ENCODE peak calls at places on chromosomes 7 and 10, in ten cellular contexts. P is anterior cingulate cortex; I is naive thymus-derived CD8-positive, alpha-beta T cell; R is stimulated activated CD4-positive, alpha-beta T cell treated with anti-CD3 and anti-CD28 coated beads, Interleukin-2, amount 100 ng/mL, for 48 hours; Z is chondrocyte; Y is AML-193; B is left ventricle myocardium superior; Q is NCI-H1436 treated with DMSO at 0.1 percent for 48 hours; V is activated naive CD8-positive, alpha-beta T cell treated with anti-CD3 and anti-CD28 coated beads, Interleukin-2, amount 10 ng/mL, durations not matched to agents 7 days and 5 days; W is caudate nucleus. F is an unnamed sample.

GRCh38 chr7:94675356-94675755 is 19.4 kb upstream of the SGCE start:
- DNase-seq in P (no peak), I (no peak), R (no peak), Z (no peak), Y (no peak), B (no peak), Q (no peak), V (no peak), W (no peak), F (no peak)

GRCh38 chr10:102856758-102857424 is 2.8 kb downstream of the BORCS7 start:
- DNase-seq in P (no peak), I (no peak), R (no peak), Z (no peak), Y (no peak), B (no peak), Q (no peak), V (no peak), W (no peak), F (no peak)

GRCh38 chr10:83764681-83765080 is 374.6 kb upstream of the GHITM start:
- DNase-seq in P (no peak), I (no peak), R (no peak), Z (no peak), Y (no peak), B (no peak), Q (no peak), V (no peak), W (no peak), F (no peak)

GRCh38 chr7:151780626-151781025 is 96.3 kb downstream of the PRKAG2 start:
- DNase-seq in P (no peak), I (no peak), R (no peak), Z (peak), Y (no peak), B (no peak), Q (no peak), V (no peak), W (no peak), F (no peak)

GRCh38 chr7:149084407-149084806 is 6.1 kb downstream of the ZNF786 start:
- DNase-seq in P (no peak), I (no peak), R (no peak), Z (no peak), Y (no peak), B (no peak), Q (no peak), V (no peak), W (no peak), F (no peak)

GRCh38 chr7:47579458-47579857 is 2.5 kb downstream of the TNS3 start:
- DNase-seq in P (no peak), I (no peak), R (no peak), Z (no peak), Y (no peak), B (no peak), Q (no peak), V (no peak), W (no peak), F (no peak)

GRCh38 chr7:134992626-134993179 is 6.4 kb downstream of the AGBL3 start:
- DNase-seq in P (no peak), I (peak), R (peak), Z (no peak), Y (no peak), B (no peak), Q (no peak), V (peak), W (no peak), F (no peak)

GRCh38 chr7:130486114-130486962 is 5.5 kb upstream of the MEST start:
- DNase-seq in P (no peak), I (peak), R (peak), Z (no peak), Y (no peak), B (peak), Q (no peak), V (peak), W (peak), F (peak)

GRCh38 chr10:93703066-93703465 is 674 bp upstream of the FRA10AC1 start:
- DNase-seq in P (no peak), I (no peak), R (peak), Z (no peak), Y (no peak), B (no peak), Q (no peak), V (no peak), W (no peak), F (no peak)

GRCh38 chr10:98225000-98225399 is 43.0 kb downstream of the LOXL4 start:
- DNase-seq in P (no peak), I (no peak), R (no peak), Z (no peak), Y (no peak), B (no peak), Q (no peak), V (no peak), W (no peak), F (no peak)

GRCh38 chr7:108499575-108499974 is 26.4 kb downstream of the PNPLA8 start:
- DNase-seq in P (no peak), I (no peak), R (no peak), Z (no peak), Y (no peak), B (no peak), Q (no peak), V (no peak), W (no peak), F (no peak)

GRCh38 chr7:16961650-16962049 is 79.9 kb upstream of the AGR3 start:
- DNase-seq in P (no peak), I (no peak), R (no peak), Z (no peak), Y (no peak), B (no peak), Q (no peak), V (no peak), W (no peak), F (no peak)

GRCh38 chr7:101453617-101454016 is 90.9 kb downstream of the COL26A1 start:
- DNase-seq in P (no peak), I (no peak), R (no peak), Z (peak), Y (no peak), B (no peak), Q (no peak), V (no peak), W (no peak), F (no peak)

GRCh38 chr10:2731940-2732339 is 335.4 kb upstream of the PFKP start:
- DNase-seq in P (no peak), I (no peak), R (no peak), Z (no peak), Y (no peak), B (no peak), Q (no peak), V (no peak), W (no peak), F (no peak)

GRCh38 chr7:121267612-121268011 is 61.2 kb upstream of the WNT16 start:
- DNase-seq in P (no peak), I (no peak), R (no peak), Z (no peak), Y (no peak), B (no peak), Q (no peak), V (no peak), W (no peak), F (no peak)

GRCh38 chr7:20351901-20352300 is 21.2 kb downstream of the ITGB8 start:
- DNase-seq in P (no peak), I (no peak), R (no peak), Z (no peak), Y (no peak), B (no peak), Q (no peak), V (no peak), W (no peak), F (no peak)

GRCh38 chr7:16753932-16754571 is 497 bp downstream of the TSPAN13 start:
- DNase-seq in P (no peak), I (no peak), R (peak), Z (no peak), Y (no peak), B (peak), Q (no peak), V (no peak), W (peak), F (peak)

GRCh38 chr10:116143673-116144072 is 129.3 kb downstream of the GFRA1 start:
- DNase-seq in P (no peak), I (no peak), R (no peak), Z (no peak), Y (no peak), B (no peak), Q (no peak), V (no peak), W (no peak), F (no peak)

GRCh38 chr10:15213461-15213861 is 45.0 kb upstream of the NMT2 start:
- DNase-seq in P (no peak), I (no peak), R (no peak), Z (no peak), Y (no peak), B (no peak), Q (no peak), V (no peak), W (no peak), F (no peak)

GRCh38 chr7:47758546-47758945 is 176.6 kb upstream of the TNS3 start:
- DNase-seq in P (no peak), I (no peak), R (no peak), Z (no peak), Y (no peak), B (no peak), Q (no peak), V (no peak), W (no peak), F (no peak)

GRCh38 chr10:97540669-97541500 is 31.7 kb upstream of the ANKRD2 start:
- DNase-seq in P (no peak), I (no peak), R (no peak), Z (peak), Y (no peak), B (peak), Q (no peak), V (no peak), W (no peak), F (no peak)

GRCh38 chr7:112079671-112080070 is 126.5 kb downstream of the DOCK4 start:
- DNase-seq in P (no peak), I (no peak), R (no peak), Z (no peak), Y (peak), B (no peak), Q (no peak), V (no peak), W (no peak), F (no peak)

GRCh38 chr10:97450828-97451227 is 4.9 kb downstream of the ZDHHC16 start:
- DNase-seq in P (no peak), I (no peak), R (no peak), Z (no peak), Y (no peak), B (no peak), Q (no peak), V (no peak), W (no peak), F (no peak)

GRCh38 chr10:61923210-61924024 is 21.9 kb downstream of the ARID5B start:
- DNase-seq in P (no peak), I (no peak), R (no peak), Z (no peak), Y (no peak), B (no peak), Q (no peak), V (no peak), W (no peak), F (no peak)

GRCh38 chr7:112238852-112239610 is 32.5 kb downstream of the ZNF277 start:
- DNase-seq in P (no peak), I (no peak), R (no peak), Z (no peak), Y (no peak), B (no peak), Q (no peak), V (no peak), W (no peak), F (no peak)

GRCh38 chr7:1365846-1366245 is 93.4 kb downstream of the MICALL2 start:
- DNase-seq in P (no peak), I (no peak), R (no peak), Z (peak), Y (no peak), B (no peak), Q (no peak), V (no peak), W (no peak), F (no peak)

GRCh38 chr7:1883031-1883761 is 213.1 kb downstream of the ELFN1 start:
- DNase-seq in P (no peak), I (no peak), R (no peak), Z (peak), Y (no peak), B (no peak), Q (no peak), V (no peak), W (no peak), F (peak)

GRCh38 chr7:142809671-142810070 is 38.9 kb downstream of the PRSS2 start:
- DNase-seq in P (no peak), I (no peak), R (no peak), Z (no peak), Y (no peak), B (no peak), Q (no peak), V (no peak), W (no peak), F (no peak)

GRCh38 chr7:30068117-30068516 is 39.9 kb downstream of the PLEKHA8 start:
- DNase-seq in P (no peak), I (no peak), R (no peak), Z (no peak), Y (no peak), B (no peak), Q (no peak), V (no peak), W (no peak), F (no peak)

GRCh38 chr7:79386688-79387422 is 66.6 kb downstream of the MAGI2 start:
- DNase-seq in P (no peak), I (no peak), R (no peak), Z (no peak), Y (no peak), B (no peak), Q (no peak), V (no peak), W (no peak), F (no peak)

GRCh38 chr10:102068216-102068615 is 3.1 kb downstream of the HPS6 start:
- DNase-seq in P (no peak), I (no peak), R (no peak), Z (no peak), Y (no peak), B (peak), Q (no peak), V (no peak), W (no peak), F (no peak)

GRCh38 chr10:96971324-96971723 is 139.2 kb downstream of the LCOR start:
- DNase-seq in P (no peak), I (no peak), R (no peak), Z (no peak), Y (no peak), B (no peak), Q (no peak), V (no peak), W (no peak), F (no peak)

GRCh38 chr10:63781226-63781625 is 260.0 kb downstream of the REEP3 start:
- DNase-seq in P (no peak), I (no peak), R (no peak), Z (no peak), Y (no peak), B (no peak), Q (no peak), V (no peak), W (no peak), F (no peak)

GRCh38 chr7:128215739-128216138 is 25.3 kb upstream of the LEP start:
- DNase-seq in P (no peak), I (no peak), R (no peak), Z (peak), Y (no peak), B (no peak), Q (no peak), V (no peak), W (no peak), F (no peak)